ENCODE peak calls at places on chromosomes 7 and 10, in seven cellular contexts. W, G, I, P, A, O and C are unnamed samples.

GRCh38 chr7:128931965-128932861 is 5.5 kb upstream of the IRF5 start:
- DNase-seq in I (no peak), W (no peak), P (no peak), A (no peak), G (no peak), O (no peak), C (no peak)

GRCh38 chr7:130273081-130273699 is 6.5 kb downstream of the CPA2 start:
- DNase-seq in P (no peak), O (peak), I (no peak), G (peak), A (peak), W (no peak), C (no peak)

GRCh38 chr7:24337180-24337579 is 53.2 kb downstream of the NPY start:
- DNase-seq in G (no peak), W (no peak), O (no peak), P (no peak), I (no peak), A (no peak), C (no peak)

GRCh38 chr10:33703897-33704825 is 369.7 kb upstream of the NRP1 start:
- DNase-seq in P (no peak), I (no peak), W (no peak), A (peak), O (no peak), G (peak), C (no peak)

GRCh38 chr7:10773430-10773829 is 200.2 kb upstream of the PHF14 start:
- DNase-seq in W (no peak), P (no peak), G (no peak), O (no peak), A (no peak), I (no peak), C (no peak)

GRCh38 chr7:41921453-41921912 is 218.6 kb upstream of the INHBA start:
- DNase-seq in W (no peak), O (no peak), A (peak), G (peak), P (no peak), I (no peak), C (no peak)

GRCh38 chr10:17585001-17585400 is 32.2 kb downstream of the HACD1 start:
- DNase-seq in I (no peak), P (no peak), O (no peak), G (no peak), A (no peak), W (no peak), C (no peak)

GRCh38 chr7:36280840-36281812 is 108.5 kb upstream of the ANLN start:
- DNase-seq in A (peak), G (peak), O (peak), W (peak), I (no peak), P (peak), C (peak)

GRCh38 chr7:105654994-105655900 is 74.0 kb upstream of the EFCAB10 start:
- DNase-seq in W (no peak), I (peak), A (peak), G (peak), P (peak), O (peak), C (no peak)

GRCh38 chr7:33776791-33777190 is 128.5 kb upstream of the BMPER start:
- DNase-seq in I (no peak), W (no peak), A (peak), G (peak), P (no peak), O (no peak), C (no peak)

GRCh38 chr10:76291175-76291574 is 859.8 kb downstream of the LRMDA start:
- DNase-seq in A (no peak), W (no peak), O (no peak), P (no peak), I (no peak), G (peak), C (no peak)

GRCh38 chr7:20783716-20784310 is 2.9 kb downstream of the SP8 start:
- DNase-seq in W (no peak), A (no peak), I (no peak), G (no peak), P (no peak), O (no peak), C (no peak)

GRCh38 chr7:127239814-127240213 is 12.9 kb downstream of the GRM8 start:
- DNase-seq in W (no peak), P (no peak), G (no peak), O (no peak), I (no peak), A (no peak), C (no peak)

GRCh38 chr7:76182225-76182965 is 19.3 kb upstream of the SRRM3 start:
- DNase-seq in G (no peak), P (no peak), I (no peak), O (no peak), A (no peak), W (no peak), C (no peak)

GRCh38 chr10:131199646-131200045 is 111.9 kb downstream of the TCERG1L start:
- DNase-seq in I (no peak), W (no peak), G (no peak), A (no peak), P (peak), O (no peak), C (peak)

GRCh38 chr7:44291733-44292395 is 33.5 kb downstream of the CAMK2B start:
- DNase-seq in P (no peak), G (no peak), I (no peak), A (no peak), W (no peak), O (no peak), C (no peak)

GRCh38 chr7:37031571-37032257 is 307.4 kb upstream of the AOAH start:
- DNase-seq in P (peak), O (peak), I (no peak), W (peak), A (peak), G (peak), C (peak)

GRCh38 chr7:24477376-24477775 is 95.9 kb upstream of the PALS2 start:
- DNase-seq in W (no peak), A (no peak), P (no peak), G (no peak), I (no peak), O (no peak), C (no peak)

GRCh38 chr7:98958968-98959367 is 80.6 kb downstream of the TRRAP start:
- DNase-seq in I (no peak), A (no peak), O (no peak), G (no peak), P (no peak), W (no peak), C (no peak)

GRCh38 chr7:105647591-105647990 is 66.3 kb upstream of the EFCAB10 start:
- DNase-seq in W (no peak), O (no peak), I (no peak), P (no peak), A (no peak), G (no peak), C (no peak)

GRCh38 chr7:101231644-101232043 is 6.0 kb downstream of the CLDN15 start:
- DNase-seq in W (no peak), G (no peak), P (no peak), A (no peak), I (no peak), O (no peak), C (no peak)

GRCh38 chr10:43344051-43344450 is 27.4 kb upstream of the FXYD4 start:
- DNase-seq in W (no peak), O (no peak), I (no peak), G (no peak), P (no peak), A (no peak), C (no peak)

GRCh38 chr7:111591-111990 is 80.8 kb upstream of the FAM20C start:
- DNase-seq in W (no peak), P (no peak), I (no peak), A (no peak), G (no peak), O (no peak), C (no peak)

GRCh38 chr10:822197-822596 is 109.3 kb downstream of the LARP4B start:
- DNase-seq in A (no peak), P (no peak), W (no peak), O (no peak), G (no peak), I (no peak), C (no peak)

GRCh38 chr7:46492460-46492859 is 571.4 kb upstream of the IGFBP3 start:
- DNase-seq in I (no peak), W (no peak), O (no peak), G (no peak), A (no peak), P (no peak), C (no peak)

GRCh38 chr7:32108651-32109050 is 38.4 kb upstream of the PDE1C start:
- DNase-seq in O (no peak), P (no peak), A (no peak), G (no peak), I (no peak), W (no peak), C (no peak)

GRCh38 chr7:138345567-138345966 is 114.5 kb upstream of the TRIM24 start:
- DNase-seq in P (no peak), G (no peak), A (no peak), I (no peak), O (no peak), W (no peak), C (no peak)

GRCh38 chr7:132383962-132384361 is 192.3 kb downstream of the PLXNA4 start:
- DNase-seq in I (no peak), O (no peak), W (no peak), P (no peak), G (no peak), A (no peak), C (no peak)

GRCh38 chr7:111639894-111640293 is 77.6 kb upstream of the IMMP2L start:
- DNase-seq in I (no peak), P (no peak), O (no peak), A (peak), W (no peak), G (no peak), C (no peak)

GRCh38 chr7:26369519-26370385 is 78.1 kb downstream of the SNX10 start:
- DNase-seq in G (peak), A (peak), W (no peak), O (peak), I (peak), P (no peak), C (no peak)

GRCh38 chr10:35635576-35635975 is 6.5 kb downstream of the FZD8 start:
- DNase-seq in G (peak), P (no peak), W (no peak), O (peak), A (peak), I (peak), C (no peak)

GRCh38 chr7:7505936-7506335 is 29.7 kb downstream of the COL28A1 start:
- DNase-seq in G (no peak), W (no peak), A (no peak), I (no peak), O (no peak), P (no peak), C (no peak)

GRCh38 chr7:135708041-135708440 is 19.9 kb downstream of the SLC13A4 start:
- DNase-seq in I (no peak), O (no peak), W (no peak), G (no peak), P (no peak), A (no peak), C (no peak)

GRCh38 chr7:17937506-17938115 is 2.7 kb downstream of the SNX13 start:
- DNase-seq in G (peak), I (no peak), P (no peak), W (no peak), A (peak), O (no peak), C (no peak)

GRCh38 chr10:44306762-44307161 is 78.1 kb downstream of the CXCL12 start:
- DNase-seq in I (no peak), W (no peak), A (no peak), G (no peak), P (no peak), O (no peak), C (no peak)

DNA sequence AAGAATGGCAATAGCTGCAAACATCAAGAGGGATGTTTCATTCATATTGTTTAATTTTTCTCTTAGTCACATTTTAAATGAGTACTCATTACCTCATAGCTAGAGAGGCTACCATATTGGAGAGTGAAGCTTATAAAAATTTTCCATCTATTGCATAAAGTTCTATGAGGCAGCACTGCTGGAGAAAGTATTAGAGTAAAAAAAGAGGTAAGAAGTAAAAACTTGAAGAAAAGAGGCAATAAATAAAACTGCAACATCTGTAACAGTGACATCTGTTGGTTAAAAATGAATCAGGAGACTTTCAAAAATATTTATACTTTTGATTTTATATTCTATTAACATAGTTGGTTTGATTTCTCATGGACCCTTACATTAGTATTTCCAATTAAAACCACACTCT is 284.5 kb upstream of the SEMA3D start:
- DNase-seq in A (peak), O (no peak), W (no peak), P (no peak), G (no peak), I (no peak), C (no peak)
- TF ChIP-seq CTCF in A (no peak), O (no peak), W (no peak), P (no peak), G (no peak), I (no peak), C (no peak)

GRCh38 chr10:132889091-132889490 is 53.3 kb downstream of the CFAP46 start:
- DNase-seq in P (peak), I (no peak), G (no peak), O (peak), W (no peak), A (peak), C (no peak)

GRCh38 chr10:132884041-132884440 is 58.3 kb downstream of the CFAP46 start:
- DNase-seq in W (no peak), A (no peak), P (peak), G (no peak), O (peak), I (no peak), C (no peak)

GRCh38 chr10:132884691-132885271 is 57.6 kb downstream of the CFAP46 start:
- DNase-seq in O (peak), I (no peak), P (peak), A (no peak), W (no peak), G (no peak), C (no peak)

GRCh38 chr10:132885451-132886210 is 56.7 kb downstream of the CFAP46 start:
- DNase-seq in G (no peak), P (peak), A (no peak), O (peak), I (no peak), W (no peak), C (peak)

GRCh38 chr10:132886211-132887099 is 55.9 kb downstream of the CFAP46 start:
- DNase-seq in I (no peak), A (no peak), W (no peak), P (peak), G (no peak), O (peak), C (peak)
- TF ChIP-seq CTCF in I (no peak), A (no peak), W (no peak), P (no peak), G (no peak), O (no peak), C (no peak)

DNA sequence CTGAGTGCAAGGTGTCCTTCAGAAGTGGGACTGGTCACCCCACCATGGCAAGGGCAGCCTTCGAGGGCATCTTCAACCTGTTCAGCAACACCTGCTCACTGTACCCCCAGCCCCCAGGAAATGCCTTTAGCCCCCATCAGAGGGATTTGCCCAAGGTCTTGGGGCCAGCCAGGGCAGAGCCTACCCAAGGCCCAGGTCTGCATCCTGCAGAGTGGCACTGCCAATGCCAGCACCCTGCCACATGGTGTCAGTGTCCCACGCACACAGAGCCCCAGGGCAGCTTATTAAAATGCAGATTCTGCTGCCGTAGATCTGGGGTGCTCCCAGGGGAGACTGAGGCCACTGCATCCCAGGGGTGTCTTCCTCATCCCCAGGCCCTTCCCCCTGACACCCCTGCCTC is 106.2 kb upstream of the KCTD7 start:
- DNase-seq in I (no peak), A (no peak), W (no peak), G (no peak), P (no peak), O (no peak), C (no peak)
- TF ChIP-seq CTCF in I (no peak), A (peak), W (peak), G (peak), P (no peak), O (no peak), C (no peak)

GRCh38 chr7:16668049-16668858 is 22.3 kb downstream of the BZW2 start:
- DNase-seq in A (peak), P (peak), O (peak), W (peak), G (peak), I (no peak), C (peak)
- TF ChIP-seq CTCF in A (peak), P (no peak), O (no peak), W (no peak), G (peak), I (no peak), C (no peak)

GRCh38 chr10:54133201-54133600 is 667.8 kb downstream of the PCDH15 start:
- DNase-seq in P (no peak), A (no peak), I (peak), W (no peak), O (no peak), G (no peak), C (no peak)
- TF ChIP-seq CTCF in P (peak), A (no peak), I (peak), W (peak), O (no peak), G (peak), C (peak)

DNA sequence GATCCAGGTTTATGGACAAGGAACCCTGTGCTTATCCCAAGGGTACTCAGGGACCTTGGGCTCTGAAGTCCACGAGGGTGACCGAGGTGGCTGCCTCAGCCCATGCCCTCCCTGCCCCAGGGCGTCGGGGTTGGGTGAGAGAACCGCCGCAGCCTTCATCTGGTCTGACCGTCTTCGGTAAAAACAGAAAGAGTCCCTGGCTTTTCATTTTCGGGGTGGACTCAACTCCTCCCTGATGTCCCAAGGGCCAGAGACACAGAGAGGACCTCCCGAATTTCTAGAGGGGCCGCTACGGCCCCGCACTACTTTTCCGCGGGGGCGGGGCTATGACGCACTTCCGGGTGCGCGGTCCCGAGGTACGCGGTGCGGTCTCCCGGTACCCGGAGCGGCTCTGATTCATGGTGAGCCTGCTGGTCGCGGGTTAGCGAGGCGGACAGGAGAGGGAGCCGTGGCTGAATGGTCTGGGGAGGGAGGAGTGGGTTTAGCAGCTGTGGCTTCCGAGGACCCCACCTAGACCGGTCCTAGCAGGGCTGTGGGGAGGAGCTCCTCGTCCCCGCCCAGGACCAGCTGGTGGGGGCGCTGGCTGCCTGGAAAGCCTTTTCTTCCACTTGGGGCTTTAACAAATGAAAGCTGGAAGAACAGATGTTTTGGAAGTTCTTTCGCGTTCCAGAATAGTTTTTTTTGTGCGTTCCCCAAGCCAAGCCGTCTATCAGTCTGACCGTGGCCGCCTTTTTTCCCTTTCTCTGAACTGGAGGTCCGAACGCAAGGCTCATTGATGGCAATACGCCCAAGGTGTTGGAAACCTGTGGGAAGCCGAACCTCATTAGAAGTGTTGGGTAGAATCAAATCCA is at the start of gene ZSCAN21:
- DNase-seq in W (peak), A (peak), I (peak), P (peak), G (peak), O (peak), C (peak)
- TF ChIP-seq CTCF in W (peak), A (peak), I (no peak), P (no peak), G (peak), O (peak), C (peak)

DNA sequence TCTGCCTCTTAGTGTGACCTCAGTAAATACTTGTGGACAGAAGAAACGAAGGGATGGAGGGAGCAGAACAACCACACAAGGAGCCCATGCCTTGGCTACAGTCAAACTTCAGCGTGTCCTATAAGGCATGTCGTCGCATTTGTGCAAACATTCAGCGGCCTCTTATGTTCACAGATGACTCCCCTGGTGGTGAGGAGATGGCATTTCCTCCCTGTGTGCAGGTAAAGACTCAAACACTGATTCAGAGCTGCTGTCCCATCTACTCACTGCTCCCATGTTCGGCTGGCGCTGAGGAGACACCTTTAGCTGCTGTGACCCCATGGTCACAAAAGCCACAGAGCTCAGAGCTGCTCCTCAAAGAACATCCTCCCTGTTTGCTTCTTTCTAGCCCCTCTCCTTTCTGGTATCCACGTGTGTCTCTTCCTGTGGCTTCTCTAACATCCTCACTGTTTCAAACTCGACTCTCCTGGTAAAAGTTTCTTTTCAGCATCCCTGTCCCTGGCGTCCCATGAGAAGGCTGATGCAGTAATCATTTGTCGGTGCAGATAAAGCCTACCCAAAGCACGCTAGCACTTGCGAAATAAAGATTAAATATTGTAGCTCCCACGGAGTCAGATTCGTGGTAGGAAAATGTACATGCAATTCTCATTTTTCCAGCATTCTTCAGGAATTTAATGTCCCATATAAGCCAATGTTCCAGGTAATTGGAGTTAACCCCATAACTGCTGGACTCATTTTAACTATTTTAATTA is 124.9 kb upstream of the NEBL start:
- DNase-seq in P (no peak), G (no peak), A (no peak), O (no peak), I (no peak), W (no peak), C (no peak)
- TF ChIP-seq CTCF in P (no peak), G (peak), A (no peak), O (no peak), I (peak), W (peak), C (no peak)

GRCh38 chr10:70502406-70502805 is 23.8 kb downstream of the PALD1 start:
- DNase-seq in P (no peak), G (peak), W (no peak), I (no peak), O (no peak), A (peak), C (no peak)

GRCh38 chr10:70500339-70500738 is 21.8 kb downstream of the PALD1 start:
- DNase-seq in W (no peak), I (no peak), G (no peak), A (no peak), O (no peak), P (no peak), C (no peak)

GRCh38 chr10:70499829-70500167 is 21.2 kb downstream of the PALD1 start:
- DNase-seq in I (peak), G (no peak), O (no peak), P (no peak), W (no peak), A (no peak), C (no peak)

GRCh38 chr10:70498970-70499828 is 20.6 kb downstream of the PALD1 start:
- DNase-seq in O (no peak), G (no peak), I (peak), P (no peak), W (no peak), A (no peak), C (no peak)

GRCh38 chr10:70500812-70501301 is 22.3 kb downstream of the PALD1 start:
- DNase-seq in G (no peak), W (peak), P (no peak), A (no peak), I (no peak), O (no peak), C (no peak)
- TF ChIP-seq CTCF in G (no peak), W (no peak), P (no peak), A (no peak), I (no peak), O (no peak), C (no peak)